ENCODE peak calls at places on chromosome 19, in four cellular contexts. H is H9; Z is breast epithelium; Q is CD8-positive, alpha-beta memory T cell. L is an unnamed sample.

GRCh38 chr19:54162241-54162805 is 2.8 kb upstream of the LENG1 start:
- DNase-seq in H (peak; percentile 91), Z (peak; percentile 87), Q (peak; percentile 73), L (peak; percentile 84)

GRCh38 chr19:10808937-10809655 is 26.9 kb downstream of the TMED1 start:
- DNase-seq in H (no peak), Z (no peak), Q (no peak), L (peak; percentile 33)

GRCh38 chr19:51375504-51376221 is 3.2 kb upstream of the NKG7 start:
- DNase-seq in H (no peak), Z (no peak), Q (peak; percentile 66), L (peak; percentile 38)

GRCh38 chr19:49119411-49120324 is at the start of gene PPFIA3:
- DNase-seq in H (peak; percentile 69), Z (peak; percentile 72), Q (peak; percentile 60), L (peak; percentile 18)

GRCh38 chr19:3123088-3123721 is 12.6 kb upstream of the GNA15 start:
- DNase-seq in H (no peak), Z (no peak), Q (no peak), L (no peak)

GRCh38 chr19:15015946-15016542 is 33.2 kb upstream of the CASP14 start:
- DNase-seq in H (peak; percentile 51), Z (no peak), Q (no peak), L (no peak)

GRCh38 chr19:50224986-50225747 is 21.7 kb downstream of the MYH14 start:
- DNase-seq in H (no peak), Z (no peak), Q (no peak), L (no peak)

GRCh38 chr19:898663-899062 is 5.4 kb downstream of the RNU6-9 start:
- DNase-seq in H (no peak), Z (no peak), Q (peak; percentile 73), L (no peak)

GRCh38 chr19:15332311-15332996 is at the start of gene BRD4:
- DNase-seq in H (peak; percentile 64), Z (peak; percentile 65), Q (peak; percentile 85), L (peak; percentile 81)

GRCh38 chr19:35213678-35214632 is 14.6 kb downstream of the FAM187B start:
- DNase-seq in H (no peak), Z (peak; percentile 55), Q (peak; percentile 92), L (peak; percentile 72)

GRCh38 chr19:5077209-5077515 is 108.2 kb downstream of the KDM4B start:
- DNase-seq in H (no peak), Z (no peak), Q (no peak), L (no peak)

GRCh38 chr19:44722131-44723121 is 23.5 kb downstream of the CEACAM16 start:
- DNase-seq in H (no peak), Z (no peak), Q (no peak), L (no peak)

GRCh38 chr19:46746281-46746965 is at the start of gene STRN4:
- DNase-seq in H (no peak), Z (no peak), Q (peak; percentile 79), L (peak; percentile 58)

GRCh38 chr19:5706876-5707573 is 12.9 kb downstream of the LONP1 start:
- DNase-seq in H (no peak), Z (no peak), Q (no peak), L (no peak)

GRCh38 chr19:45147835-45148676 is 12.7 kb downstream of the NKPD1 start:
- DNase-seq in H (peak; percentile 79), Z (no peak), Q (no peak), L (no peak)

GRCh38 chr19:29086646-29087045 is 126.3 kb downstream of the UQCRFS1 start:
- DNase-seq in H (no peak), Z (no peak), Q (no peak), L (no peak)

GRCh38 chr19:19548915-19549537 is 11.0 kb downstream of the CILP2 start:
- DNase-seq in H (no peak), Z (no peak), Q (no peak), L (no peak)

GRCh38 chr19:42374826-42375376 is 15.2 kb downstream of the CNFN start:
- DNase-seq in H (no peak), Z (no peak), Q (no peak), L (no peak)

GRCh38 chr19:15216363-15216762 is 15.6 kb upstream of the NOTCH3 start:
- DNase-seq in H (no peak), Z (no peak), Q (no peak), L (no peak)

GRCh38 chr19:31525610-31526147 is 176.4 kb upstream of the TSHZ3 start:
- DNase-seq in H (no peak), Z (no peak), Q (no peak), L (no peak)

GRCh38 chr19:10299545-10300458 is 9.8 kb downstream of the ZGLP1 start:
- DNase-seq in H (no peak), Z (no peak), Q (no peak), L (no peak)

GRCh38 chr19:58277748-58278147 is 1.0 kb upstream of the ZNF8 start:
- DNase-seq in H (no peak), Z (no peak), Q (no peak), L (no peak)

GRCh38 chr19:55173717-55174409 is 6.2 kb downstream of the SYT5 start:
- DNase-seq in H (peak; percentile 95), Z (no peak), Q (no peak), L (peak; percentile 21)

GRCh38 chr19:38394488-38394887 is 6.0 kb downstream of the SPRED3 start:
- DNase-seq in H (peak; percentile 98), Z (no peak), Q (peak; percentile 77), L (peak; percentile 77)

GRCh38 chr19:17332677-17333581 is 1.7 kb downstream of the ANO8 start:
- DNase-seq in H (peak; percentile 92), Z (no peak), Q (no peak), L (peak; percentile 35)

GRCh38 chr19:8107301-8107903 is 42.0 kb downstream of the FBN3 start:
- DNase-seq in H (no peak), Z (no peak), Q (no peak), L (no peak)

GRCh38 chr19:50050406-50051223 is 24.8 kb downstream of the ZNF473 start:
- DNase-seq in H (no peak), Z (peak; percentile 76), Q (peak; percentile 90), L (peak; percentile 88)

GRCh38 chr19:4120531-4120930 is 3.4 kb downstream of the MAP2K2 start:
- DNase-seq in H (no peak), Z (no peak), Q (no peak), L (no peak)

GRCh38 chr19:32859591-32859990 is 10.0 kb downstream of the SLC7A9 start:
- DNase-seq in H (no peak), Z (no peak), Q (no peak), L (no peak)

GRCh38 chr19:43310221-43310620 is 40.9 kb upstream of the PSG9 start:
- DNase-seq in H (no peak), Z (no peak), Q (no peak), L (no peak)

GRCh38 chr19:49766938-49767315 is at the start of gene AP2A1:
- DNase-seq in H (no peak), Z (no peak), Q (no peak), L (no peak)

GRCh38 chr19:3494559-3494958 is 5.9 kb downstream of the DOHH start:
- DNase-seq in H (no peak), Z (no peak), Q (no peak), L (peak; percentile 62)

GRCh38 chr19:53553865-53554791 is 16.2 kb downstream of the ZNF331 start:
- DNase-seq in H (no peak), Z (peak; percentile 77), Q (peak; percentile 97), L (peak; percentile 92)

GRCh38 chr19:50460161-50460765 is 16.0 kb upstream of the EMC10 start:
- DNase-seq in H (no peak), Z (no peak), Q (no peak), L (peak; percentile 7)

GRCh38 chr19:29704562-29705558 is 10.2 kb downstream of the C19orf12 start:
- DNase-seq in H (no peak), Z (no peak), Q (no peak), L (no peak)

GRCh38 chr19:39160523-39160861 is 34.9 kb downstream of the PAK4 start:
- DNase-seq in H (no peak), Z (peak; percentile 94), Q (no peak), L (no peak)

GRCh38 chr19:6041991-6042421 is 64.1 kb upstream of the RANBP3 start:
- DNase-seq in H (no peak), Z (peak; percentile 33), Q (no peak), L (no peak)

GRCh38 chr19:10604460-10604980 is 17.4 kb upstream of the AP1M2 start:
- DNase-seq in H (no peak), Z (no peak), Q (no peak), L (peak; percentile 16)

GRCh38 chr19:3366761-3367571 is 583 bp downstream of the NFIC start:
- DNase-seq in H (no peak), Z (no peak), Q (no peak), L (no peak)

GRCh38 chr19:13425151-13425550 is 81.1 kb downstream of the CACNA1A start:
- DNase-seq in H (no peak), Z (no peak), Q (no peak), L (no peak)

L was measured in activated naive CD4-positive, alpha-beta T cell treated with Interleukin-2 at 50 U/mL for 16 hours.